ENCODE peak calls at places on chromosome 1, in four cellular contexts. M is IMR-90, P is heart left ventricle, A is A549. Q is an unnamed sample.

GRCh38 chr1:246602194-246602593 is 35.9 kb downstream of the CNST start:
- DNase-seq in M (peak), P (no peak), A (no peak), Q (no peak)

GRCh38 chr1:203462878-203463277 is 12.7 kb upstream of the PRELP start:
- DNase-seq in M (peak), P (no peak), A (no peak), Q (peak)

GRCh38 chr1:207194197-207194596 is 90.2 kb downstream of the C4BPA start:
- DNase-seq in M (no peak), P (no peak), A (no peak), Q (no peak)

GRCh38 chr1:115717541-115717940 is 51.0 kb downstream of the CASQ2 start:
- DNase-seq in M (peak), P (peak), A (no peak), Q (peak)

GRCh38 chr1:150092180-150092791 is 24.7 kb downstream of the VPS45 start:
- DNase-seq in M (peak), P (no peak), A (no peak), Q (no peak)

GRCh38 chr1:32538887-32539583 is at the start of gene ZBTB8A:
- DNase-seq in M (peak), P (peak), A (peak), Q (peak)

GRCh38 chr1:183234660-183235476 is 48.8 kb downstream of the LAMC2 start:
- DNase-seq in M (peak), P (peak), A (peak), Q (peak)

GRCh38 chr1:93620841-93621210 is 60.8 kb downstream of the BCAR3 start:
- DNase-seq in M (no peak), P (no peak), A (no peak), Q (no peak)

GRCh38 chr1:158058339-158059025 is 65.0 kb downstream of the KIRREL1 start:
- DNase-seq in M (no peak), P (no peak), A (no peak), Q (no peak)

GRCh38 chr1:110582378-110582777 is 23.8 kb downstream of the KCNA2 start:
- DNase-seq in M (no peak), P (no peak), A (no peak), Q (no peak)

GRCh38 chr1:50268049-50268448 is 155.2 kb downstream of the DMRTA2 start:
- DNase-seq in M (no peak), P (no peak), A (no peak), Q (no peak)

GRCh38 chr1:194295690-194296089 is 1109.3 kb upstream of the B3GALT2 start:
- DNase-seq in M (peak), P (no peak), A (peak), Q (no peak)

GRCh38 chr1:54353959-54354358 is 52.2 kb downstream of the SSBP3 start:
- DNase-seq in M (no peak), P (no peak), A (no peak), Q (no peak)

GRCh38 chr1:156295391-156295947 is at the start of gene GLMP:
- DNase-seq in M (peak), P (peak), A (peak), Q (peak)

GRCh38 chr1:65235867-65236805 is 73.2 kb upstream of the DNAJC6 start:
- DNase-seq in M (peak), P (no peak), A (no peak), Q (no peak)

GRCh38 chr1:47208374-47208850 is 18.6 kb upstream of the PDZK1IP1 start:
- DNase-seq in M (no peak), P (no peak), A (no peak), Q (no peak)

GRCh38 chr1:23074012-23074411 is 54.7 kb downstream of the KDM1A start:
- DNase-seq in M (peak), P (no peak), A (no peak), Q (no peak)

GRCh38 chr1:239179001-239179400 is 207.4 kb upstream of the CHRM3 start:
- DNase-seq in M (no peak), P (no peak), A (no peak), Q (no peak)

GRCh38 chr1:10765734-10766478 is 30.5 kb downstream of the CASZ1 start:
- DNase-seq in M (no peak), P (no peak), A (no peak), Q (no peak)

GRCh38 chr1:31760901-31761470 is 3.2 kb downstream of the ADGRB2 start:
- DNase-seq in M (peak), P (peak), A (peak), Q (peak)

GRCh38 chr1:169550294-169550693 is 36.0 kb downstream of the F5 start:
- DNase-seq in M (peak), P (no peak), A (peak), Q (no peak)

GRCh38 chr1:11786168-11786567 is 19.6 kb downstream of the MTHFR start:
- DNase-seq in M (no peak), P (no peak), A (no peak), Q (no peak)

GRCh38 chr1:93171549-93172050 is 8.6 kb downstream of the TMED5 start:
- DNase-seq in M (peak), P (no peak), A (no peak), Q (no peak)

GRCh38 chr1:47624531-47624930 is 186.7 kb downstream of the FOXD2 start:
- DNase-seq in M (no peak), P (no peak), A (no peak), Q (no peak)

GRCh38 chr1:10437052-10437451 is 6.8 kb downstream of the CENPS start:
- DNase-seq in M (no peak), P (no peak), A (no peak), Q (no peak)

GRCh38 chr1:231091853-231092301 is 51.8 kb upstream of the FAM89A start:
- DNase-seq in M (peak), P (no peak), A (peak), Q (no peak)

GRCh38 chr1:187685338-187685737 is 856.6 kb downstream of the PLA2G4A start:
- DNase-seq in M (peak), P (no peak), A (no peak), Q (no peak)

GRCh38 chr1:203324103-203325003 is 19.0 kb downstream of the BTG2 start:
- DNase-seq in M (no peak), P (peak), A (no peak), Q (no peak)

GRCh38 chr1:84339503-84339902 is 38.0 kb downstream of the SAMD13 start:
- DNase-seq in M (peak), P (no peak), A (no peak), Q (no peak)

GRCh38 chr1:225597926-225598575 is 54.9 kb downstream of the ENAH start:
- DNase-seq in M (peak), P (no peak), A (no peak), Q (no peak)

DNA sequence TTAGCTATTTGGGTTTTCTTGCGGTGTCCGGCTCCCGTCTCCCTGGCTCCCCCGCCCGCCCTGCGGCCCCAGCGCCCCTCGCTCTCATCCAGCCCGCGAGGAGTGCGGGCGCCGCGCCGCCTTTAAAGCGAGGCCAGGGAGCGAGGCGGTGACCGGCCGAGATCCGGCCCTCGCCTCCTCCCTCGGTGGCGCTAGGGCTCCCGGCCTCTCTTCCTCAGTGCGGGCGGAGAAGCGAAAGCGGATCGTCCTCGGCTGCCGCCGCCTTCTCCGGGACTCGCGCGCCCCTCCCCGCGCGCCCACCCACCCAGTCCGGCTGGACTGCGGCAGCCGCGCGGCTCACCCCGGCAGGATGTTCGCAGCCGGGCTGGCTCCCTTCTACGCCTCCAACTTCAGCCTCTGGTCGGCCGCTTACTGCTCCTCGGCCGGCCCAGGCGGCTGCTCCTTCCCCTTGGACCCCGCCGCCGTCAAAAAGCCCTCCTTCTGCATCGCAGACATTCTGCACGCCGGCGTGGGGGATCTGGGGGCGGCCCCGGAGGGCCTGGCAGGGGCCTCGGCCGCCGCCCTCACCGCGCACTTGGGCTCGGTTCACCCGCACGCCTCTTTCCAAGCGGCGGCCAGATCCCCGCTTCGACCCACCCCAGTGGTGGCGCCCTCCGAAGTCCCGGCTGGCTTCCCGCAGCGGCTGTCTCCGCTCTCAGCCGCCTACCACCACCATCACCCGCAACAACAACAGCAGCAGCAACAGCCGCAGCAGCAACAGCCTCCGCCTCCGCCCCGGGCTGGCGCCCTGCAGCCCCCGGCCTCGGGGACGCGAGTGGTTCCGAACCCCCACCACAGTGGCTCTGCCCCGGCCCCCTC is 495 bp downstream of the HLX start:
- DNase-seq in M (peak), P (peak), A (peak), Q (peak)
- TF ChIP-seq CTCF in M (no peak), P (no peak), A (peak), Q (no peak)

GRCh38 chr1:21963477-21964217 is 13.2 kb upstream of the CELA3B start:
- DNase-seq in M (peak), P (peak), A (peak), Q (peak)
- TF ChIP-seq POLR2A in M (peak), P (no peak), A (no peak), Q (no peak)

DNA sequence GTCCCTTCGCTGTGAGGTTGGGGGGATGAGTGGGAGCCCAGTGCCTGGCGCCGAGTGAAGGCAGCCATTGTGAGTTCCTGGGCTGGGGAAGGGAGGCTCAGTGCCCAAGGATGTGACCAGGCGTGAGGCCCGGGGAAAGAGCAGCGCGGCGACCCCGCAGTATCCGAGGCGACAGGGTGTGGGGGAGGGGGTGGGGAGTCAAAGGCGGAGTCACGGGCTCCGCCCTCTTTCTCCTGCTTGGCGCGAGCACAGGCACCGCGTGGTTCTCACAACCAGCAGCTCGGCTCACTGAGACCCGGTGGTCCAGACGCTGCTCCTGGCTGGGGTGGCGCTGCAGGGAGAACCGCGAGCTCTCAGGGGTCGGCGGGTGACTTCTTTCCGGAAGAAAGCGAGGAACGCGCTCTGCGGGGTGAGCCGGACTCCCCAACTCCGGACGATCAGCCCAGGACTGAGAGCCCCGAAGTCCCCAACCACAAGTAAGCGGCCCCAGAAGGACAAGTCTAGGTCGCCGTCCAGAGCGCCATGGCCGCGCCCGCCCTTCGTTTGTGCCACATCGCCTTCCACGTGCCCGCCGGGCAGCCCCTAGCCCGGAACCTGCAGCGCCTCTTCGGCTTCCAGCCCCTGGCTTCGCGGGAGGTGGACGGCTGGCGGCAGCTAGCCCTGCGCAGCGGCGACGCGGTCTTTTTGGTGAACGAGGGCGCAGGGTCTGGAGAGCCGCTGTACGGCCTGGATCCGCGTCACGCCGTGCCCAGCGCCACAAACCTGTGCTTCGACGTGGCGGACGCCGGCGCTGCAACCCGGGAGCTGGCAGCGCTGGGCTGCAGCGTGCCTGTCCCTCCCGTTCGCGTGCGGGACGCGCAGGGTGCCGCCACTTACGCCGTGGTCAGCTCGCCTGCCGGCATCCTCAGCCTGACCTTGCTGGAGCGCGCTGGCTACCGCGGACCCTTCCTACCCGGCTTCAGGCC is at the start of gene HPDL:
- DNase-seq in M (peak), P (peak), A (peak), Q (peak)
- H3K4me3 ChIP-seq in M (peak), P (peak), A (peak), Q (peak)

GRCh38 chr1:178501705-178502329 is 5.1 kb upstream of the CLEC20A start:
- DNase-seq in M (peak), P (peak), A (peak), Q (peak)
- TF ChIP-seq CTCF in M (peak), P (peak), A (peak), Q (peak)

DNA sequence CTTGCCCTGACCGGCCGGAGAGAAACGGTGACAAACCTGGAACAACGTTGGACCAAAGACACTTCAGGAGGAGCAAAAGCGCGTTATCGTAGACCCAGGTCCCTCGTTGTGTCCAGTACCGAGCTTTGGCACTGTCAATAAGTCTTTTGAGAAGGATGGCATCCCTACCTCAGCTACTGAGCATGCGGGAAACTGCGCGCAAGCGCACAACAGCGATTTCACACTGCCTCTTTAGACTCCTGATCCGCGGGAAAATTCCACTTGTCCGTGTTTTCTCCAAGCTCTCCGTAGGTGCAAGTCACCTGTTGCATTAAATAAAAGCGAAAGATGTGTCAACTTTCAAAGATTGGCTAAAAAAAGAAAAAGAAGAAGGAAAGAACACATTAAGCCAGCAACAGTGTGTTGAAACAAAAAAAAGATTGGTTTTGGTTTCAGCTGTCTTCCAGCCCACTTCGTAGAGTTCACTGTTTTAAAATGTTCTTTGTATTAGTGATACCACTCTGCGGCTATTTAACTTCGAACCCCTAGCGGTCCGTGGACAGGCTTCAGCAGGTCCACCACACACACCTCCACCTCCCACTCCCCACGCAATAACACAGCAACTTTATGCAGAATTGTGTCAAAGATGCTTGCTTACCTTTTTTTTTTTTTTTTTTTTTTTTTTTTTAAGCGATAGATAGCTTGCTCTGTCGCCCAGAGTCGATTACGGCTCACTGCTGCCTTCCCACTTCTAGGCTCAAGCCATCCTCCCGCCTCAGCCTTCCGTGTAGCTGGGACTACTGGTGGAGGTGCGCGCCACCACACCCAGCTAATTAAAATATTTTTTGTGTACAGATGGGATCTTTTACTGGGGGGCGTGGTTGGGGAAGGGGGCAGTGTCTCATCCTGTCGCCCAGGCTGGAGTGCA is at the start of gene BPNT1:
- DNase-seq in M (peak), P (peak), A (peak), Q (peak)
- TF ChIP-seq POLR2A in M (no peak), P (no peak), A (peak), Q (peak)

GRCh38 chr1:3450202-3450863 is 4.1 kb upstream of the ARHGEF16 start:
- DNase-seq in M (no peak), P (no peak), A (no peak), Q (no peak)
- H3K4me3 ChIP-seq in M (no peak), P (no peak), A (no peak), Q (no peak)

GRCh38 chr1:77744576-77744975 is 15.1 kb downstream of the USP33 start:
- DNase-seq in M (no peak), P (no peak), A (no peak), Q (no peak)
- TF ChIP-seq CTCF in M (no peak), P (no peak), A (no peak), Q (no peak)

GRCh38 chr1:151327223-151327902 is at the start of gene PI4KB:
- DNase-seq in M (peak), P (peak), A (peak), Q (peak)
- TF ChIP-seq POLR2A in M (peak), P (no peak), A (peak), Q (peak)

Q was measured in uterus.